ENCODE peak calls at places on chromosomes 4 and X, in nine cellular contexts. I is Panc1, R is WERI-Rb-1, Z is neuronal stem cell, S is lung, E is hepatocyte, G is epithelial cell of prostate, F is body of pancreas, Y is transverse colon. D is an unnamed sample.

GRCh38 chrX:46465203-46465602 is 80.0 kb downstream of the ZNF674 start:
- DNase-seq in Y (no peak), R (no peak), Z (no peak), G (no peak), E (no peak), F (no peak), S (no peak), I (no peak), D (no peak)

GRCh38 chrX:66074920-66075879 is 35.3 kb upstream of the VSIG4 start:
- DNase-seq in Z (no peak), F (peak), S (no peak), E (no peak), G (no peak), I (no peak), Y (peak), R (no peak), D (no peak)

GRCh38 chrX:13428055-13428786 is 108.4 kb upstream of the ATXN3L start:
- DNase-seq in Z (no peak), F (no peak), Y (no peak), G (peak), I (peak), R (no peak), E (peak), S (no peak), D (peak)

GRCh38 chrX:12304261-12304660 is 166.0 kb downstream of the FRMPD4 start:
- DNase-seq in G (no peak), E (no peak), S (no peak), R (no peak), F (no peak), Z (no peak), Y (no peak), I (no peak), D (peak)

GRCh38 chr4:148254818-148255366 is 187.3 kb downstream of the NR3C2 start:
- DNase-seq in S (no peak), R (no peak), E (no peak), I (no peak), F (no peak), G (no peak), Z (no peak), Y (no peak), D (no peak)

GRCh38 chr4:161522031-161522430 is 641.8 kb downstream of the FSTL5 start:
- DNase-seq in S (no peak), Y (no peak), F (peak), Z (no peak), I (no peak), G (no peak), R (no peak), E (no peak), D (peak)

GRCh38 chr4:100880012-100880411 is 362.2 kb upstream of the EMCN start:
- DNase-seq in S (no peak), E (no peak), I (no peak), G (no peak), R (no peak), Y (no peak), Z (no peak), F (no peak), D (peak)

GRCh38 chrX:71178908-71179307 is 34.3 kb downstream of the NLGN3 start:
- DNase-seq in I (peak), F (peak), Y (peak), Z (peak), S (peak), E (peak), R (peak), G (no peak), D (peak)

GRCh38 chr4:170391066-170391754 is 301.5 kb upstream of the AADAT start:
- DNase-seq in Z (no peak), G (peak), F (no peak), R (peak), I (no peak), E (no peak), S (no peak), Y (no peak), D (no peak)

GRCh38 chrX:65920620-65921019 is 119.3 kb downstream of the VSIG4 start:
- DNase-seq in Z (no peak), S (no peak), F (no peak), E (no peak), I (no peak), G (peak), Y (no peak), R (no peak), D (no peak)

GRCh38 chr4:27008693-27009092 is 148.1 kb downstream of the STIM2 start:
- DNase-seq in Y (no peak), E (no peak), F (no peak), R (no peak), S (no peak), I (no peak), Z (no peak), G (no peak), D (no peak)

GRCh38 chrX:153878969-153879653 is 6.9 kb downstream of the L1CAM start:
- DNase-seq in Y (no peak), F (no peak), Z (no peak), S (no peak), E (no peak), I (no peak), R (peak), G (no peak), D (peak)

GRCh38 chr4:38180456-38180855 is 220.3 kb downstream of the PTTG2 start:
- DNase-seq in G (no peak), F (no peak), R (no peak), Z (no peak), E (no peak), S (no peak), Y (no peak), I (no peak), D (no peak)

GRCh38 chrX:2498781-2499302 is 1.9 kb downstream of the DHRSX start:
- DNase-seq in F (peak), R (peak), Z (no peak), I (no peak), Y (peak), E (peak), G (no peak), S (no peak), D (peak)

GRCh38 chr4:125620066-125620850 is 305.5 kb downstream of the FAT4 start:
- DNase-seq in G (no peak), E (no peak), Y (no peak), R (no peak), S (no peak), I (no peak), Z (no peak), F (no peak), D (no peak)

GRCh38 chr4:150976478-150977118 is 38.5 kb downstream of the LRBA start:
- DNase-seq in S (no peak), F (no peak), Y (no peak), G (no peak), E (no peak), Z (peak), R (no peak), I (no peak), D (peak)

GRCh38 chrX:53265771-53266170 is 15.6 kb downstream of the IQSEC2 start:
- DNase-seq in S (no peak), R (no peak), Y (no peak), I (no peak), Z (no peak), F (no peak), E (no peak), G (no peak), D (no peak)

GRCh38 chr4:30511751-30512150 is 208.4 kb upstream of the PCDH7 start:
- DNase-seq in G (no peak), E (no peak), I (no peak), R (no peak), Y (no peak), S (no peak), F (no peak), Z (peak), D (no peak)

GRCh38 chrX:19725545-19726102 is 161.8 kb downstream of the SH3KBP1 start:
- DNase-seq in Y (no peak), Z (no peak), I (no peak), F (no peak), E (no peak), S (peak), R (no peak), G (peak), D (no peak)

GRCh38 chr4:118749347-118749988 is 64.3 kb downstream of the METTL14 start:
- DNase-seq in F (no peak), E (no peak), Z (no peak), Y (no peak), I (no peak), R (no peak), G (no peak), S (no peak), D (no peak)

GRCh38 chrX:119698835-119699234 is 5.9 kb upstream of the SEPTIN6 start:
- DNase-seq in Z (no peak), I (peak), F (no peak), G (no peak), R (no peak), E (peak), S (no peak), Y (no peak), D (peak)

GRCh38 chr4:8549352-8549931 is 30.8 kb upstream of the GPR78 start:
- DNase-seq in S (no peak), R (no peak), Z (no peak), I (no peak), Y (no peak), F (no peak), G (no peak), E (no peak), D (no peak)

GRCh38 chr4:8547108-8547911 is 32.9 kb upstream of the GPR78 start:
- DNase-seq in R (peak), Z (peak), E (no peak), G (peak), I (no peak), Y (no peak), S (no peak), F (peak), D (no peak)

GRCh38 chr4:8546766-8547107 is 33.5 kb upstream of the GPR78 start:
- DNase-seq in I (no peak), E (no peak), Z (no peak), F (no peak), R (no peak), Y (no peak), S (no peak), G (no peak), D (no peak)

GRCh38 chr4:8548731-8549351 is 31.4 kb upstream of the GPR78 start:
- DNase-seq in G (no peak), F (no peak), R (no peak), Y (no peak), S (no peak), Z (no peak), E (no peak), I (no peak), D (no peak)

DNA sequence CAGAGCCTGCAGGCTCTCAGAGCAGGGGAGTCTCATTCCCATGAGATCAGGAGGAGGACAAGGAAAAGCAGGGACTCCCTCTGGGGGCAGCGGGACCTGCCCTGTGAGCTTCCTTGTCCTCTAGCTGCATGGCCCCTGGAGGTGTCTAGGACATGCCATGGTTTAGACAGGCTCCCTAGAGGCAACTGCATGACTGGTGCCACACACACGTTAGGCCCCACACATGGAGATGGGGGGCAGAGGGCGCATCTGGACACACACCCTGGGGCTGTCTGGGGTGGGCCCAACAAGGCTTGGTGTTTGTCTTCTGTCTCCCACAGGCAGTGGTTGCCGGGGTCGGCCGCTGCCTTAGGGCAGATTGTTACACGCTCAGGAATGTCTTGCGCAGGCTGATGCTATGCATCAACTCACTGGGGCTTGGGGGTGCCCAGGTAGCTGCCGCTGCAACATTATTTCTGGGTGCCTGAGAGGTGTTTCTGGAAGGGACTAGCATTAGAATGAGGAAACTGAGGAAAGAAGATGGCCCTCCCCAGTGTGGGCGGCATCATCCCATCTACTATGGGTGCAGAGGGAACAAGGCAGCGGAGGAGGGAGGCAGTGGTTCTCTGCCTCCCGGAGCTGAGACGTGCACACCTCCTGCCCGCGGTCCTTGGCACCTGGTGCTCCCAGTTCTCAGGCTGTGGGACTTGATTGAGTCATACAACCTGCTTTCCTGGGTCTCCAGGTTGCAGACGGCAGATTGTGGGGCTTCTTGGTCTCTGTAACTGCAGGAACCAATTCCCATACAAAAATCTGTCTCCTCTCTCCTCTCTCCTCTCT is 32.1 kb upstream of the GPR78 start:
- DNase-seq in R (no peak), E (no peak), Y (no peak), I (no peak), Z (no peak), F (no peak), G (no peak), S (no peak), D (no peak)
- H3K27ac ChIP-seq in R (no peak), E (no peak), Y (no peak), I (no peak), Z (no peak), F (no peak), G (peak), S (no peak), D (no peak)

DNA sequence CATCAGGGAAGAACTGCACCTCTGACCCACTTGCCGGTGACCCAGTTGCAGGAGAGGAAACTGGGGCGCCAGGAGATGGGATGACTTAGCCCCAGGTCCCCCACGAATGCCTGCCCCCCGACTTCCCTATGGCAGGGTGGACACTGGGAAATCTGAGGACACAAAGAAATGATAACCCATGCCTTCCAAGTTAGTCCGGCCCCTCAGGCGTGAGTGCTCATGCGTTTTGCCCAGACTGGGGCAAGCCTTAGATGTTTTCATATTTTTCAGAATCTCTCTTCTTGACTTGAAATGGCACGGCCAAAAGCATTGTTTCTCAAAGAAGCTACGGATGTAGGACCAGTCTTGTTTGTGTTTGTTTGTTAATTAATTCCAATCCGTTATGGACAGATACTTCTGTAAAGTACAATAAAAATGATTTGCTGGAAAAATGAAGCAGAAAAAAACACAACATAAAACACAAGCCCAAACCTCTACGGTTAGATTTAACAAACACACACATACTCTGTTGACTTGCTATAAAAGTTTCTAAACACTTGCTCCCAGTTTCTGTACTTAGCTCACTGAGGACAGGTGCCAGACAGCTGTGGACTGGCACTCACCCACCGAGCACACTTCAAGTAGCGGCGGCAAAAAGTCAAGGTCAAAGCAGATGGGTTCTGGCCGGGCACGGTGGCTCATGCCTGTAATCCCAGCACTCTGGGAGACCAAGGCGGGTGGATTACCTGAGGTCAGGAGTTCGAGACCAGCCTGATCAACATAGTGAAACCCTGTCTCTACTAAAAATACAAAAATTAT is 341.5 kb downstream of the BCOR start:
- DNase-seq in I (no peak), R (no peak), Y (no peak), E (no peak), Z (no peak), G (no peak), S (no peak), F (peak), D (no peak)
- H3K27ac ChIP-seq in I (peak), R (no peak), Y (peak), E (peak), Z (no peak), G (peak), S (peak), F (peak), D (no peak)

GRCh38 chr4:7963691-7964090 is 24.0 kb upstream of the AFAP1 start:
- DNase-seq in R (no peak), Z (no peak), Y (no peak), F (no peak), I (no peak), E (no peak), S (no peak), G (no peak), D (no peak)

GRCh38 chr4:7966281-7967062 is 26.8 kb upstream of the AFAP1 start:
- DNase-seq in I (no peak), Z (no peak), R (no peak), F (no peak), Y (no peak), G (no peak), E (no peak), S (no peak), D (no peak)

GRCh38 chr4:7967063-7967440 is 27.4 kb upstream of the AFAP1 start:
- DNase-seq in I (no peak), F (no peak), Z (no peak), G (no peak), R (no peak), E (no peak), Y (no peak), S (no peak), D (no peak)

GRCh38 chr4:7964459-7964858 is 24.8 kb upstream of the AFAP1 start:
- DNase-seq in Z (no peak), I (no peak), E (no peak), S (no peak), F (no peak), Y (no peak), R (no peak), G (no peak), D (no peak)

GRCh38 chr4:7964890-7965662 is 25.4 kb upstream of the AFAP1 start:
- DNase-seq in G (peak), F (peak), Z (no peak), R (no peak), I (no peak), S (no peak), Y (no peak), E (no peak), D (peak)
- H3K27ac ChIP-seq in G (peak), F (peak), Z (no peak), R (no peak), I (peak), S (peak), Y (peak), E (no peak), D (no peak)

DNA sequence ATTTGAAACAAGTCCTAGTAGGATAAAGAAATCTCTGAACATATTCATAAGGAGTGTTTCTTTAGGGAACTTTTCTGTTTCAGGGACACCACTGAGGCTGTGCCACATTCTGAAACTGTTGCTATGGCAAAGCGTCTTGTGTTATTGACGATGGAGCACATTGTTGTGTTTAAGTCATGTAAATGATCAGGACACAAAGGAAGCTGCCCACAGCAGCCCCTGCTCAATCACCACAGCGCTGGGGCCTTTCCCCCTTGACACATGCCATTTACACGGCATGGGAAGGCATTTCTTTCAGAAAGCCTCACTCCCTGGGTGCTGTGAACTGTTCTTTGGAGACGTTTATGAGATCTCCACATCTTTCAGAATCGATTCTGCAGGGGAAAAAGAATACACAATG is 39.8 kb upstream of the MID1 start:
- DNase-seq in S (no peak), R (no peak), G (no peak), E (no peak), F (no peak), Z (peak), I (no peak), Y (no peak), D (no peak)
- H3K27ac ChIP-seq in S (no peak), R (no peak), G (no peak), E (no peak), F (no peak), Z (no peak), I (no peak), Y (no peak), D (no peak)

DNA sequence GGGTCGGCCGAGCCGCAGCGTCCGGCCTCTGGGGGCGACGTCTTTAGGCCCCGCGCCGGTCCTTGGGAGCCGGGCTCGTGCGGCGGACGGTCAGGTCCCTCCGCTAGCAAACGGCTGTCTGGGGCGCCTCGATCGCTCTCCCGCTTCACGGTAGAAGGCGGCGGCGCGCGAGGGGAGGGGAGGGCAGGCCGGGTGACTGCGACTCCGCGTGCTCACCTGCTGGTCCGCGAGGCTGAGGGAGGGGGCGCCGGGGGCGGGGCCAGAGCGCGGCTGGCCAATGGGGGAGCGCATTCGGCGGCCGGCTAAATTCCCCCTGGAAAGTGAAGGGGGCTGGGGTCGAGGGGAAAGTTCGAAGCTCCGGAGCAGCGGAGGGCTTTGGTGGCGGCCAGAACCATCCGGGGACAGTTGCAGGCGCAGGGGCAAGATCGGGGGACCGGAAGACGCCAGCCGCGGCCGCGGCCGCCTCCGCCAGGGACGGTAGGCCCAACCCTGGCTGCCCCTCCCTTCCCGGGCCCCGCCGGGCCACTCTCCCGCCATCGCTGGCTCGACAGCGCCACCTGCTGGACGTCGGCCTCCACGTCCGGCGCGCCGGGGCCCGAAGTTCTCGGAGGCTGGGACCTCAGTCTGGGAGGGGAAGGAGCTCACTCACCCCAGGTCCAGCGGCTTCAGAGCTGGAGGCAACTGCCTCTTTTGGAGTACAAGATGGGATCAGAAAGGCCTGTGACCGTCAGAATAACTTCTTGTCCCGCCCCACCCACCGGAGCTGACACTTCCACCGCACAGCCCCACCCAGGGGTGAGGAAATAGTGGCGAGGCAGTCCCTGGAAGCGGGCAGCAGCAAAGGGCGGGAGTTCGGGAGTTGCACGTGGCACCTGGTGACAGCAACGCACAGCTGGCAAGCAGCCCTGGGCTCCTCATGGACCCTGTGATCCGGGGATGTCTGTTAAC is 49.9 kb downstream of the ELF4 start:
- DNase-seq in S (peak), G (no peak), E (peak), F (peak), R (peak), I (peak), Z (peak), Y (peak), D (peak)
- H3K27ac ChIP-seq in S (peak), G (peak), E (peak), F (peak), R (peak), I (peak), Z (peak), Y (peak), D (peak)

DNA sequence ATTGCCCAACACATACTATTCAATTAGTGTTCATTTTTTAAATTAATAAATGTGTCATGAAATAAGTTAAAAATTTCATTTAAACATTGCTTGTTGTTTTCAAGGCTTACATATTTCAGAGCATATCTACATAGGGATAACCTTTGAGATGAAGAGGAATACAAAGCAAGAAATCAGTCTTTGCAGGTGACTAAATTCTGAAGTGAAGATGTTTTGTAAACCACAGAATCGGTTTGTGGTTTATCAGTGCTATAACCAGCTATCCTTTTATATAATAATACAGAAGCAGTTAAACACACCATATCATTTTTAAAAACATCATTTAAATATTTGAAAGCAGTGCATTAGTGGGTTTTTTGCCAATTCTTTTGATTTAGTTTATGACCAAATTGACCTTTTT is 26.9 kb downstream of the FAM241A start:
- DNase-seq in F (no peak), R (no peak), S (no peak), Z (no peak), E (no peak), I (no peak), G (no peak), Y (no peak), D (no peak)
- H3K27ac ChIP-seq in F (no peak), R (no peak), S (no peak), Z (no peak), E (no peak), I (no peak), G (no peak), Y (no peak), D (no peak)

GRCh38 chrX:38803286-38803608 is 2.0 kb downstream of the MID1IP1 start:
- DNase-seq in F (no peak), E (no peak), G (no peak), Z (no peak), I (no peak), S (no peak), Y (no peak), R (no peak), D (no peak)
- H3K27ac ChIP-seq in F (peak), E (peak), G (peak), Z (no peak), I (peak), S (peak), Y (peak), R (peak), D (peak)

D was measured in cardiac muscle cell.